ENCODE peak calls at places on chromosomes 7 and 10, in five cellular contexts. O, K, M, W and B are unnamed samples. For H3K9me3, the result is how much of the 10 kb centered on the place peaks cover.

GRCh38 chr7:87510430-87510875 is 35.0 kb upstream of the ABCB4 start:
- DNase-seq in O (no peak), K (peak), M (no peak), W (no peak), B (no peak)

GRCh38 chr10:118943253-118943652 is 86.3 kb upstream of the NANOS1 start:
- DNase-seq in O (no peak), W (no peak), K (no peak), M (no peak), B (no peak)

GRCh38 chr10:117967149-117967548 is 79.6 kb downstream of the RAB11FIP2 start:
- DNase-seq in M (no peak), O (no peak), K (no peak), W (no peak), B (no peak)

GRCh38 chr7:31437466-31437865 is 76.4 kb upstream of the ITPRID1 start:
- DNase-seq in W (no peak), O (no peak), K (no peak), M (no peak), B (no peak)

GRCh38 chr10:125049216-125049903 is 107.4 kb downstream of the ZRANB1 start:
- DNase-seq in M (no peak), K (no peak), W (no peak), O (peak), B (no peak)

GRCh38 chr7:123749537-123749857 is 694 bp upstream of the WASL start:
- DNase-seq in W (peak), O (peak), M (no peak), K (peak), B (no peak)

GRCh38 chr7:141045126-141045841 is 28.6 kb upstream of the TMEM178B start:
- DNase-seq in M (no peak), W (no peak), O (no peak), K (peak), B (no peak)

GRCh38 chr7:125299366-125299765 is 369.7 kb upstream of the POT1 start:
- DNase-seq in W (no peak), K (no peak), O (no peak), M (no peak), B (no peak)

GRCh38 chr10:113753020-113753692 is 1.7 kb downstream of the PLEKHS1 start:
- DNase-seq in M (no peak), W (no peak), O (peak), K (no peak), B (no peak)

GRCh38 chr10:130864951-130865350 is 446.6 kb downstream of the TCERG1L start:
- DNase-seq in W (no peak), K (no peak), O (no peak), M (no peak), B (no peak)

GRCh38 chr7:125256446-125256845 is 326.8 kb upstream of the POT1 start:
- DNase-seq in K (no peak), W (no peak), O (no peak), M (no peak), B (no peak)

GRCh38 chr7:106770191-106770590 is 94.9 kb upstream of the PIK3CG start:
- DNase-seq in O (no peak), K (peak), W (peak), M (no peak), B (no peak)

GRCh38 chr7:129160161-129160911 is 15.8 kb downstream of the TSPAN33 start:
- DNase-seq in W (no peak), M (no peak), O (no peak), K (no peak), B (no peak)

DNA sequence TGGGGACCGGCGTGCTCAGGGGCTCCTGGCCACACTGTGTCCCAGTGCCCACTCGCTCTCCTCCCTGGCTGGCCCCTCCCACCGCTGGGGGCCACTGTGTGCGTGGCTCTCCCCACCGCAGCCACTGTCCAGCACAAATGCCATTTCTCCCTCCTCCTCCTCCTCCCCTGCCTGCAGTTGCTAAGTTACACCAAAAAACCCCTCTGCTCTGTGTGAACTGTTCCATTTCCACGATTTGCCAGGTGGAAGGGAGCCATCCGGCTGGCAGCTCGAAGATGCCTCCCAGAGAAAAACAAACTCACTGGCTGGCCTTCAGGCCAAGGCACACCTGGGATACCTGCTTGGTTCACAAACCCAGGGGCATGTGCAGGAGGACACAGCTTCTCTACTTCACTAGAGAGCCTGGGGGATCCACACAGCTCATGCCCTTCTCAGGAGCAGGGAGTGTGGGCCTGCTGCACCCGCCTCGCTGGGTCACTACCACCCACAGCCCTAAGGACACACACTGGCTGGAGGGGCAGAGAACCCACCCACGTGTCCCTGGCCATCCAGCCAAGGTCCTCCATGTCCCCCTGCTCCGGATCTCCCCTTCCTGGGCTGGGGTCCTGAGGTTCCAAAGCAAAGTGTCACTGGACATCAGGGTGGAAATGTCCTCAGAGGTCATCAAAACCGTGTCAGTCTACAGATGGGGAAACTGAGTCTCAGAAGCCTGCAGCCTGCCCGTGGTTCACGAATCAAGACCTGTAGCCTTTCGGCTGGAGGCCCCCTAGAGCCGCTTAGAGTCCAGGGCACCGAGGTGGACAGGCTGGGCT is 1.7 kb downstream of the RASGEF1A start:
- DNase-seq in K (no peak), M (no peak), W (no peak), O (no peak), B (no peak)
- H3K4me3 ChIP-seq in K (no peak), M (no peak), W (no peak), O (no peak), B (no peak)

GRCh38 chr7:36942062-36942461 is 217.8 kb upstream of the AOAH start:
- DNase-seq in K (no peak), O (no peak), W (no peak), M (no peak), B (no peak)

GRCh38 chr7:36942558-36943354 is 218.5 kb upstream of the AOAH start:
- DNase-seq in K (no peak), M (no peak), O (no peak), W (no peak), B (no peak)

GRCh38 chr7:36941359-36941758 is 217.1 kb upstream of the AOAH start:
- DNase-seq in K (no peak), M (no peak), W (no peak), O (no peak), B (no peak)

GRCh38 chr7:36937754-36938551 is 213.7 kb upstream of the AOAH start:
- DNase-seq in O (peak), K (peak), W (peak), M (no peak), B (no peak)

GRCh38 chr7:36939816-36940215 is 215.5 kb upstream of the AOAH start:
- DNase-seq in K (no peak), M (no peak), W (no peak), O (peak), B (no peak)
- H3K9me3 ChIP-seq in K (under half), M (under half), W (under half), O (under half), B (under half)

GRCh38 chr7:4753610-4754432 is 21.6 kb upstream of the AP5Z1 start:
- DNase-seq in M (peak), O (peak), K (peak), W (peak), B (peak)

GRCh38 chr7:4755045-4755444 is 20.4 kb upstream of the AP5Z1 start:
- DNase-seq in M (no peak), O (no peak), W (no peak), K (no peak), B (no peak)

GRCh38 chr7:4751398-4751947 is 23.9 kb upstream of the AP5Z1 start:
- DNase-seq in K (no peak), M (no peak), O (no peak), W (peak), B (no peak)

GRCh38 chr7:4758111-4758510 is 17.3 kb upstream of the AP5Z1 start:
- DNase-seq in W (no peak), K (no peak), M (no peak), O (no peak), B (no peak)

GRCh38 chr7:4754433-4755010 is 20.9 kb upstream of the AP5Z1 start:
- DNase-seq in K (no peak), W (no peak), M (no peak), O (no peak), B (no peak)
- H3K27ac ChIP-seq in K (no peak), W (no peak), M (no peak), O (no peak), B (no peak)

DNA sequence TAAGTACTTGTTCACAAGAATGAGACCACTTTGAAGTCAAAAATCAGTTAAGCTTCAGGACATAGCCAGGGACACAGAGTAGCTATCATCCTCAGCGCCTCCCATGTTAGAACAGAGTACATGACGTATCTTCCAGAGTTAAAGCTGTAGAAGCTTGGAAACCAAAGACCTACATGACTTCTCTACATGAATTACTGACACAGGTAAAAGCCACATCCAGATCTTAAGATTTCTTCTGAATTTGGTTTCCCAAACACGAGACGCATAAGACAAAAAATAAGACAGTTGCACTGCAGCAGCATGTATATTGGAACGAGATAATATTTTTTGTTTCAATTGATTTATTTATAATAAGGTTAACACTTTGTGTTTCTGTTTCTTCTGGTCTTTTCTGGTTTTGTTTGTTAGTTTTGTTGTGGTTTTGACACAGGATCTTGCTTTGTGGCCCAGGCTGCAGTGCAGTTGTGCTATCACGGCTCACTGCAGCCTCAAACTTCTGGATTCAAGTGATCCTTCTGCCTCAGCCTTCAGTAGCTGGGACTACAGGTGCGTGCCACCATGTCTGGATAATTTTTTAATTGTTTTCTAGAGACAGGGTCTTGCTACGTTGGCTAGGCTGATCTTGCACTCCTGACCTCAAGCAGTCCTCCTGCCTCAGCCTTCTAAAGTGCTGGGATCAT is 10.2 kb upstream of the EPC1 start:
- DNase-seq in O (no peak), M (no peak), W (no peak), K (no peak), B (no peak)
- H3K4me3 ChIP-seq in O (no peak), M (no peak), W (no peak), K (no peak), B (no peak)

DNA sequence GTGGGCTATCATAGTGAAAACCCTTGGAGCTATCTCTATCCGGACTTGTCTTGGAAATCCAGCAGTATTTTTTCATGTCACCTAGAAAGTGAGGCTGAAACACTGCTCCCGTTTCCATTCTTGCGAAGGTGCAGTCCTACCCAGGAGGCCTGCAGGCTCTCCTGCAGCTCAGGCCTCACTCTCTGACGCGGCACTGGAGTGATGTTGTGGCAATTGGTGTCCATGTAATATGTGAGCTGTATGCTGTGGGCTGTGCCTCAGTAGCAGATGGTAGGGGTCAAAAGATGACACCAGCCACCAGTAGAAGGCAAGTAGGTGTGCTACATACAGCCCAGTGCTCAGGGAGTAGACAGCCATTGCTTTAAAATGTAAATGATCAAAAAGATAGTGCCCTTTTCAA is 28.1 kb upstream of the ZNF680 start:
- DNase-seq in O (no peak), K (no peak), M (no peak), W (no peak), B (no peak)
- H3K9me3 ChIP-seq in O (under half), K (under half), M (under half), W (under half), B (under half)

DNA sequence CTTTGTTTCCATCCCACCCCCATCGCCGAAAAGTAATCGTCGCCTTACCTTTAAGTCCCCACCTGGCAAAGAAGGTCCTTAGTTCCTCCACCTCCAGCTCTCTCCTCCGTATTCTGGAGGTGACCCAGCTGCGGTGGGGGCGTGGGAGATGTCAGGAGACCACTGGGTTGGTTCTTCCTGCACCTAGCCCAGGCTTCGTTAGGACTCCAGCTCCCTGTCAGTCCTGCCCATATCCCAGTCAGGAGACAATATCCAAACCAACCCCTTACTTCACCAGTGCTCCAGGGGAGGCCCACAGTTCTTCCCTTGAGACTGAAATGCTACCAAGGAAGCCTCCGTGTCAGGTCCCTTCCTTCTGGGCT is 693 bp downstream of the ADIRF start:
- DNase-seq in O (no peak), M (no peak), K (no peak), W (no peak), B (no peak)
- H3K27ac ChIP-seq in O (peak), M (no peak), K (peak), W (no peak), B (peak)

DNA sequence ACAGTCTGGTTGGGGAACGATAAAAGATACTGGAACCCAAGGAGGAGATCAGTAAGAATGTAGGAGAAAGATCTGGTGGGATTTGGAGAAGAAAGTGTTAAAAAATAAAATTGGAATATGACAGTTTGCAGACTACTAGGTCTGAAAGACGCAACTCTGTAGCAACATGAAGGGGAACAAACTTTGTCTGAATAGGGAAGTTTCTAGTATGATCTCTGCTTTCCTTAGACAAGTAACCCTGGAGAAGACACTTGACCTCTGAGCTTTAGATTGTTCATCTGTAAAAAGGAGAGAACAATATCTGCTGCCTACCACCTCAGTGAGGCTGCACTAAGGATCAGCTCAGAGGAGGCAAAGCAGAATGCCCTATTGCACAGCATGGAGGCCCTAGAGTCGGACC is 3.0 kb upstream of the PRSS1 start:
- DNase-seq in K (no peak), M (no peak), O (no peak), W (no peak), B (no peak)
- H3K4me3 ChIP-seq in K (no peak), M (no peak), O (no peak), W (no peak), B (no peak)

GRCh38 chr7:96996111-96996936 is 9.0 kb upstream of the DLX6 start:
- DNase-seq in W (no peak), K (no peak), M (no peak), O (no peak), B (no peak)

GRCh38 chr7:96997512-96998032 is 7.8 kb upstream of the DLX6 start:
- DNase-seq in K (no peak), W (no peak), M (no peak), O (no peak), B (no peak)

GRCh38 chr7:96996937-96997511 is 8.3 kb upstream of the DLX6 start:
- DNase-seq in O (no peak), K (no peak), W (no peak), M (no peak), B (no peak)

GRCh38 chr7:96998765-96999164 is 6.6 kb upstream of the DLX6 start:
- DNase-seq in W (no peak), O (no peak), M (no peak), K (no peak), B (no peak)

GRCh38 chr7:96998333-96998732 is 7.0 kb upstream of the DLX6 start:
- DNase-seq in W (no peak), O (no peak), M (no peak), K (no peak), B (no peak)
- H3K9me3 ChIP-seq in W (under half), O (under half), M (under half), K (under half), B (under half)

GRCh38 chr7:101947899-101948298 is 130.5 kb downstream of the CUX1 start:
- DNase-seq in O (peak), M (no peak), W (peak), K (no peak), B (peak)
- H3K27ac ChIP-seq in O (no peak), M (no peak), W (peak), K (no peak), B (no peak)

DNA sequence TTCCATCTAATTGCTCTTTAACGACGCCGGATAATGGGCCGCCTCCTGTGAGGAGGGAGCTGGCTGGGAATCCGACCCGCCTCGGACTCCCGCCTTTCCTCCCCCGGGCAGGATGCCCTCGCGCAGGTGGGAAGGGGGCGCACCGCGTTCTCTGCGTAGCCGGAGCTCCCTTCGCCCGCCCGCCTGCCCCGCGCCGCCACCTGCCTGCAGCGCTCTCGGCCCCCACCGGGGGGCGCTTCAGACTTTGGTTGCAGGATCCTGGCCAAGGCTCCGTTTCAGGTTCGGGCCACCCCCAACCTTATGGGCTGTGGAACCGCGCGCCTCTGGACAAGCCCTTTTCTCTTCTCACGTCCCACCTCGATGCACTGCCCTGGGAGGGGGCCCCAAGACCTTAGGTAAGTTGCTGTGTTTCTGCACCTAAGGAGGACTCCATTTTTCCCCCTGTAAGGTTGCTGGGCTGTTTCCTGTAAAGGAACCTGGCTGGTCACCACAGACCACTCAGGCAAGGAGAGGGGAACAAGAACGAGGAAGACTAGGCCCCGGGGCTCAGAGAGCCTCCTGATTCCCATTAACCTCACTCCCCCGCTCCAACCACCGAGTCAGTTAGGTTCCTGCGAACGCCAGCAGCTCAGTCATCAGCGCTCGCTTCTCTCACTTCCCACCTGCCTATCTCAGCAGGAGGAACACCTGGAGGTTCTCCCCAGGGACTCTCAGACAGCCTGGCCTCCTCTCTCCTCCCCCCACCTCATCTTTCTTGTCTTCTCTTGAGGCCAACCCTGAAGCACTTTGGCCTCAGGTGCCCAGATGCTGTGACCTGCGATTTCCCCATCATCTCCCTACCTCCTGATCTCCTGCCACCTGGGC is 11.4 kb upstream of the KAZALD1 start:
- DNase-seq in K (peak), O (peak), M (peak), W (peak), B (peak)
- H3K4me3 ChIP-seq in K (peak), O (no peak), M (peak), W (no peak), B (no peak)